ENCODE peak calls at places on chromosomes 7 and 10, in seven cellular contexts. F, L, D, R, I, X and M are unnamed samples.

GRCh38 chr10:25017247-25017590 is 807 bp downstream of the THNSL1 start:
- DNase-seq in F (peak; percentile 34), X (no peak), R (no peak), I (no peak), D (peak; percentile 7), L (peak; percentile 22), M (peak; percentile 11)

GRCh38 chr10:86856156-86856555 is 99.7 kb downstream of the BMPR1A start:
- DNase-seq in R (no peak), X (no peak), F (no peak), I (no peak), L (no peak), D (no peak), M (no peak)

GRCh38 chr7:25028370-25028971 is 48.5 kb upstream of the OSBPL3 start:
- DNase-seq in I (peak; percentile 70), X (no peak), D (peak; percentile 97), R (no peak), L (peak; percentile 92), F (peak; percentile 25), M (peak; percentile 82)

GRCh38 chr10:60527676-60528075 is 138.0 kb upstream of the ANK3 start:
- DNase-seq in R (no peak), D (no peak), F (no peak), L (no peak), I (no peak), X (no peak), M (no peak)

GRCh38 chr10:43037942-43038782 is 38.7 kb upstream of the RET start:
- DNase-seq in D (no peak), I (no peak), F (no peak), R (no peak), X (no peak), L (no peak), M (no peak)

GRCh38 chr7:66960192-66960591 is 35.2 kb downstream of the SBDS start:
- DNase-seq in L (no peak), D (no peak), I (no peak), X (no peak), R (no peak), F (no peak), M (no peak)

GRCh38 chr7:130268463-130269317 is 2.0 kb downstream of the CPA2 start:
- DNase-seq in X (no peak), R (no peak), I (no peak), F (no peak), L (no peak), D (no peak), M (no peak)

GRCh38 chr7:150974468-150975391 is 3.4 kb downstream of the KCNH2 start:
- DNase-seq in X (peak; percentile 51), F (peak; percentile 77), I (peak; percentile 44), D (peak; percentile 36), R (no peak), L (peak; percentile 17), M (no peak)

GRCh38 chr7:44059219-44060090 is 5.9 kb downstream of the PGAM2 start:
- DNase-seq in F (no peak), X (no peak), I (no peak), R (no peak), L (no peak), D (no peak), M (no peak)

GRCh38 chr7:117324940-117325339 is 2.1 kb upstream of the WNT2 start:
- DNase-seq in D (no peak), F (no peak), R (no peak), X (no peak), I (no peak), L (no peak), M (no peak)

GRCh38 chr7:12052211-12052610 is 158.9 kb upstream of the TMEM106B start:
- DNase-seq in F (no peak), D (no peak), X (no peak), L (no peak), I (no peak), R (no peak), M (no peak)

GRCh38 chr10:93749218-93749799 is 8.4 kb upstream of the LGI1 start:
- DNase-seq in I (no peak), F (no peak), L (no peak), X (no peak), D (peak; percentile 18), R (no peak), M (no peak)

GRCh38 chr7:90337106-90337505 is 9.4 kb upstream of the GTPBP10 start:
- DNase-seq in R (no peak), X (no peak), L (no peak), D (peak; percentile 74), F (no peak), I (no peak), M (no peak)

GRCh38 chr7:28038175-28038855 is 142.3 kb downstream of the JAZF1 start:
- DNase-seq in X (no peak), D (peak; percentile 34), L (no peak), F (no peak), R (no peak), I (no peak), M (no peak)

GRCh38 chr10:22391605-22392004 is 46.3 kb downstream of the SPAG6 start:
- DNase-seq in X (no peak), L (no peak), F (no peak), I (no peak), R (peak; percentile 41), D (no peak), M (no peak)

GRCh38 chr10:119705434-119705831 is 20.4 kb upstream of the INPP5F start:
- DNase-seq in L (no peak), X (no peak), I (no peak), F (peak; percentile 45), R (no peak), D (no peak), M (no peak)

GRCh38 chr10:79340646-79341244 is 6.5 kb upstream of the PPIF start:
- DNase-seq in F (no peak), X (no peak), D (no peak), R (no peak), I (no peak), L (no peak), M (no peak)

GRCh38 chr7:76259124-76260086 is 43.1 kb upstream of the HSPB1 start:
- DNase-seq in L (no peak), R (no peak), I (no peak), X (no peak), D (no peak), F (no peak), M (no peak)

GRCh38 chr7:154867068-154867467 is 135.9 kb downstream of the PAXIP1 start:
- DNase-seq in F (no peak), X (no peak), D (no peak), R (no peak), L (no peak), I (no peak), M (no peak)

GRCh38 chr7:143405158-143405557 is 3.5 kb downstream of the EPHA1 start:
- DNase-seq in F (no peak), D (no peak), L (no peak), R (no peak), X (no peak), I (no peak), M (no peak)

GRCh38 chr7:134622303-134622995 is 24.2 kb upstream of the BPGM start:
- DNase-seq in D (no peak), I (no peak), F (no peak), X (no peak), R (no peak), L (no peak), M (no peak)

GRCh38 chr7:25887795-25888559 is 264.0 kb upstream of the NFE2L3 start:
- DNase-seq in D (no peak), L (no peak), X (no peak), F (no peak), R (no peak), I (no peak), M (no peak)

GRCh38 chr10:30827531-30828120 is 198.1 kb upstream of the LYZL2 start:
- DNase-seq in I (no peak), F (no peak), R (no peak), X (no peak), L (no peak), D (no peak), M (no peak)

GRCh38 chr7:50502947-50503346 is 52.8 kb upstream of the FIGNL1 start:
- DNase-seq in R (no peak), X (no peak), D (peak; percentile 28), I (no peak), L (no peak), F (no peak), M (no peak)